ENCODE peak calls at places on chromosomes 6 and 20, in four cellular contexts. One of them, this sample, is unnamed.

GRCh38 chr20:41704896-41705295 is 86.7 kb upstream of the CHD6 start:
- DNase-seq in GM12878: no peak
- DNase-seq in HepG2: no peak
- DNase-seq in K562: no peak
- DNase-seq in this sample: no peak

GRCh38 chr20:4147319-4147718 is 132.0 kb upstream of the RNF24 start:
- DNase-seq in HepG2: no peak
- DNase-seq in GM12878: no peak
- DNase-seq in K562: no peak
- DNase-seq in this sample: no peak

GRCh38 chr6:75602164-75602896 is 650 bp downstream of the SENP6 start:
- DNase-seq in K562: peak; percentile 37
- DNase-seq in HepG2: no peak
- DNase-seq in GM12878: no peak
- DNase-seq in this sample: peak; percentile 26

GRCh38 chr6:143419526-143419925 is 31.0 kb downstream of the ADAT2 start:
- DNase-seq in K562: no peak
- DNase-seq in HepG2: no peak
- DNase-seq in GM12878: no peak
- DNase-seq in this sample: no peak

GRCh38 chr6:30194797-30195690 is 18.2 kb downstream of the TRIM26 start:
- DNase-seq in K562: no peak
- DNase-seq in HepG2: no peak
- DNase-seq in GM12878: no peak
- DNase-seq in this sample: no peak

GRCh38 chr20:408843-409696 is 971 bp downstream of the RBCK1 start:
- DNase-seq in HepG2: no peak
- DNase-seq in K562: no peak
- DNase-seq in GM12878: no peak
- DNase-seq in this sample: no peak

GRCh38 chr20:689348-689747 is 13.7 kb upstream of the SCRT2 start:
- DNase-seq in GM12878: no peak
- DNase-seq in HepG2: no peak
- DNase-seq in K562: no peak
- DNase-seq in this sample: no peak

GRCh38 chr6:35487653-35488516 is 9.0 kb downstream of the TEAD3 start:
- DNase-seq in HepG2: no peak
- DNase-seq in GM12878: no peak
- DNase-seq in K562: no peak
- DNase-seq in this sample: no peak

GRCh38 chr6:56040271-56040670 is 164.9 kb upstream of the BMP5 start:
- DNase-seq in K562: no peak
- DNase-seq in GM12878: no peak
- DNase-seq in HepG2: no peak
- DNase-seq in this sample: no peak

GRCh38 chr6:106704327-106704726 is 74.9 kb downstream of the QRSL1 start:
- DNase-seq in HepG2: no peak
- DNase-seq in K562: no peak
- DNase-seq in GM12878: no peak
- DNase-seq in this sample: no peak

GRCh38 chr6:106705156-106705555 is 75.8 kb downstream of the QRSL1 start:
- DNase-seq in K562: no peak
- DNase-seq in HepG2: no peak
- DNase-seq in GM12878: no peak
- DNase-seq in this sample: no peak

GRCh38 chr6:106702046-106702445 is 72.7 kb downstream of the QRSL1 start:
- DNase-seq in K562: no peak
- DNase-seq in GM12878: no peak
- DNase-seq in HepG2: no peak
- DNase-seq in this sample: no peak

GRCh38 chr6:106700581-106700980 is 71.2 kb downstream of the QRSL1 start:
- DNase-seq in HepG2: no peak
- DNase-seq in K562: no peak
- DNase-seq in GM12878: no peak
- DNase-seq in this sample: no peak

GRCh38 chr6:106702451-106703110 is 73.2 kb downstream of the QRSL1 start:
- DNase-seq in K562: no peak
- DNase-seq in HepG2: peak; percentile 83
- DNase-seq in GM12878: peak; percentile 86
- DNase-seq in this sample: no peak
- TF ChIP-seq TARDBP in K562: no peak
- TF ChIP-seq TARDBP in HepG2: peak; percentile 78
- TF ChIP-seq TARDBP in GM12878: no peak
- TF ChIP-seq TARDBP in this sample: no peak

DNA sequence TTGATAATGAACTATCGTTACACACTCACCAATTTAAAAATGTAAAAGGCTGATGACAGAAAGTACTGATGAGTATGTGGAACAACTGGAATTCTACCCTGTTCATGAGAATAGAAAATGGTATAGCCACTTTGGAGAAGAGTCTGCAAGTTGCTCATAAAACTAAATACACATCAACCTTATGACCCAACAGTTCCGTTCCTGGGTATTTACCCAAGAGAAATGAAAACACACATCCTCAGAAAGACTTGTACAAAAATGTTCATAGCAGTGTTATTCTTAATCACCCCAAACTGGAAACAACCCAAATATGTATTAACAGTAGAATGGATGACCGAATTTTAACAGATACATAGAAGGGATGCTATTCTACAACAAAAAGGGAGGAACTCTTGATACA is 145.7 kb upstream of the LRFN2 start:
- DNase-seq in HepG2: no peak
- DNase-seq in GM12878: no peak
- DNase-seq in K562: no peak
- DNase-seq in this sample: no peak
- TF ChIP-seq SP1 in HepG2: no peak
- TF ChIP-seq SP1 in GM12878: no peak
- TF ChIP-seq SP1 in K562: no peak
- TF ChIP-seq SP1 in this sample: no peak

GRCh38 chr6:155417454-155417853 is 38.2 kb downstream of the NOX3 start:
- DNase-seq in HepG2: no peak
- DNase-seq in GM12878: no peak
- DNase-seq in K562: no peak
- DNase-seq in this sample: no peak

GRCh38 chr6:155415953-155416352 is 39.7 kb downstream of the NOX3 start:
- DNase-seq in GM12878: no peak
- DNase-seq in HepG2: no peak
- DNase-seq in K562: no peak
- DNase-seq in this sample: no peak

GRCh38 chr6:155418017-155418749 is 37.5 kb downstream of the NOX3 start:
- DNase-seq in HepG2: no peak
- DNase-seq in GM12878: peak; percentile 68
- DNase-seq in K562: no peak
- DNase-seq in this sample: no peak

GRCh38 chr6:155420492-155420891 is 35.1 kb downstream of the NOX3 start:
- DNase-seq in HepG2: no peak
- DNase-seq in GM12878: no peak
- DNase-seq in K562: no peak
- DNase-seq in this sample: no peak

GRCh38 chr6:155419161-155419560 is 36.5 kb downstream of the NOX3 start:
- DNase-seq in GM12878: no peak
- DNase-seq in K562: no peak
- DNase-seq in HepG2: no peak
- DNase-seq in this sample: no peak
- TF ChIP-seq TARDBP in GM12878: no peak
- TF ChIP-seq TARDBP in K562: no peak
- TF ChIP-seq TARDBP in HepG2: no peak
- TF ChIP-seq TARDBP in this sample: no peak

GRCh38 chr6:149855741-149856140 is 8.4 kb downstream of the LRP11 start:
- DNase-seq in K562: no peak
- DNase-seq in GM12878: no peak
- DNase-seq in HepG2: no peak
- DNase-seq in this sample: no peak
- TF ChIP-seq SP1 in K562: no peak
- TF ChIP-seq SP1 in GM12878: no peak
- TF ChIP-seq SP1 in HepG2: no peak
- TF ChIP-seq SP1 in this sample: no peak

GRCh38 chr20:6287471-6287870 is 164.6 kb upstream of the FERMT1 start:
- DNase-seq in HepG2: no peak
- DNase-seq in GM12878: no peak
- DNase-seq in K562: no peak
- DNase-seq in this sample: no peak

GRCh38 chr20:6277661-6278060 is 154.8 kb upstream of the FERMT1 start:
- DNase-seq in GM12878: no peak
- DNase-seq in K562: no peak
- DNase-seq in HepG2: no peak
- DNase-seq in this sample: no peak

GRCh38 chr20:6282642-6283041 is 159.8 kb upstream of the FERMT1 start:
- DNase-seq in GM12878: no peak
- DNase-seq in K562: no peak
- DNase-seq in HepG2: no peak
- DNase-seq in this sample: no peak
- TF ChIP-seq TARDBP in GM12878: no peak
- TF ChIP-seq TARDBP in K562: no peak
- TF ChIP-seq TARDBP in HepG2: no peak
- TF ChIP-seq TARDBP in this sample: no peak